ENCODE peak calls at places on chromosome 7, in ten cellular contexts. One of them, this sample, is unnamed.

GRCh38 chr7:81161459-81162075 is 242.7 kb upstream of the SEMA3C start:
- DNase-seq in suprapubic skin: no peak
- DNase-seq in tibial nerve: peak
- DNase-seq in HepG2: peak
- DNase-seq in body of pancreas: no peak
- DNase-seq in transverse colon: no peak
- DNase-seq in A549: peak
- DNase-seq in esophagus squamous epithelium: no peak
- DNase-seq in sigmoid colon: peak
- DNase-seq in endothelial cell of umbilical vein: no peak
- DNase-seq in this sample: no peak

GRCh38 chr7:106599343-106599698 is 61.6 kb downstream of the CCDC71L start:
- DNase-seq in HepG2: no peak
- DNase-seq in A549: no peak
- DNase-seq in esophagus squamous epithelium: no peak
- DNase-seq in suprapubic skin: no peak
- DNase-seq in endothelial cell of umbilical vein: no peak
- DNase-seq in transverse colon: peak
- DNase-seq in tibial nerve: no peak
- DNase-seq in sigmoid colon: no peak
- DNase-seq in body of pancreas: no peak
- DNase-seq in this sample: no peak

GRCh38 chr7:36391436-36392198 is 2.0 kb downstream of the ANLN start:
- DNase-seq in esophagus squamous epithelium: no peak
- DNase-seq in sigmoid colon: no peak
- DNase-seq in endothelial cell of umbilical vein: peak
- DNase-seq in suprapubic skin: no peak
- DNase-seq in tibial nerve: no peak
- DNase-seq in A549: no peak
- DNase-seq in transverse colon: no peak
- DNase-seq in HepG2: no peak
- DNase-seq in body of pancreas: no peak
- DNase-seq in this sample: peak

GRCh38 chr7:157543791-157544190 is 207.0 kb downstream of the DNAJB6 start:
- DNase-seq in body of pancreas: no peak
- DNase-seq in tibial nerve: no peak
- DNase-seq in HepG2: no peak
- DNase-seq in endothelial cell of umbilical vein: no peak
- DNase-seq in A549: no peak
- DNase-seq in suprapubic skin: peak
- DNase-seq in esophagus squamous epithelium: no peak
- DNase-seq in transverse colon: no peak
- DNase-seq in sigmoid colon: no peak
- DNase-seq in this sample: no peak

GRCh38 chr7:139642283-139642682 is 118.8 kb downstream of the CLEC2L start:
- DNase-seq in body of pancreas: no peak
- DNase-seq in sigmoid colon: no peak
- DNase-seq in A549: no peak
- DNase-seq in HepG2: no peak
- DNase-seq in suprapubic skin: no peak
- DNase-seq in transverse colon: no peak
- DNase-seq in esophagus squamous epithelium: no peak
- DNase-seq in endothelial cell of umbilical vein: no peak
- DNase-seq in tibial nerve: no peak
- DNase-seq in this sample: no peak

GRCh38 chr7:27784399-27785053 is 44.6 kb downstream of the TAX1BP1 start:
- DNase-seq in endothelial cell of umbilical vein: peak
- DNase-seq in HepG2: peak
- DNase-seq in transverse colon: no peak
- DNase-seq in A549: peak
- DNase-seq in tibial nerve: peak
- DNase-seq in suprapubic skin: no peak
- DNase-seq in body of pancreas: peak
- DNase-seq in esophagus squamous epithelium: no peak
- DNase-seq in sigmoid colon: no peak
- DNase-seq in this sample: no peak

GRCh38 chr7:129781856-129782256 is 170.3 kb downstream of the NRF1 start:
- DNase-seq in endothelial cell of umbilical vein: no peak
- DNase-seq in esophagus squamous epithelium: no peak
- DNase-seq in sigmoid colon: no peak
- DNase-seq in HepG2: no peak
- DNase-seq in A549: no peak
- DNase-seq in body of pancreas: no peak
- DNase-seq in suprapubic skin: peak
- DNase-seq in transverse colon: no peak
- DNase-seq in tibial nerve: no peak
- DNase-seq in this sample: no peak

GRCh38 chr7:45080265-45080957 is 8.4 kb downstream of the NACAD start:
- DNase-seq in sigmoid colon: no peak
- DNase-seq in A549: no peak
- DNase-seq in body of pancreas: no peak
- DNase-seq in transverse colon: no peak
- DNase-seq in HepG2: no peak
- DNase-seq in endothelial cell of umbilical vein: no peak
- DNase-seq in esophagus squamous epithelium: no peak
- DNase-seq in suprapubic skin: no peak
- DNase-seq in tibial nerve: no peak
- DNase-seq in this sample: no peak

GRCh38 chr7:151505433-151505832 is 14.3 kb downstream of the RHEB start:
- DNase-seq in HepG2: no peak
- DNase-seq in transverse colon: no peak
- DNase-seq in esophagus squamous epithelium: no peak
- DNase-seq in body of pancreas: no peak
- DNase-seq in suprapubic skin: no peak
- DNase-seq in sigmoid colon: no peak
- DNase-seq in tibial nerve: no peak
- DNase-seq in endothelial cell of umbilical vein: no peak
- DNase-seq in A549: no peak
- DNase-seq in this sample: no peak

GRCh38 chr7:151501676-151502075 is 18.0 kb downstream of the RHEB start:
- DNase-seq in tibial nerve: no peak
- DNase-seq in endothelial cell of umbilical vein: no peak
- DNase-seq in transverse colon: no peak
- DNase-seq in HepG2: no peak
- DNase-seq in sigmoid colon: no peak
- DNase-seq in esophagus squamous epithelium: no peak
- DNase-seq in suprapubic skin: no peak
- DNase-seq in A549: no peak
- DNase-seq in body of pancreas: no peak
- DNase-seq in this sample: no peak

GRCh38 chr7:151504715-151505326 is 14.9 kb downstream of the RHEB start:
- DNase-seq in endothelial cell of umbilical vein: no peak
- DNase-seq in sigmoid colon: no peak
- DNase-seq in A549: no peak
- DNase-seq in HepG2: no peak
- DNase-seq in esophagus squamous epithelium: no peak
- DNase-seq in body of pancreas: no peak
- DNase-seq in transverse colon: no peak
- DNase-seq in tibial nerve: no peak
- DNase-seq in suprapubic skin: no peak
- DNase-seq in this sample: no peak

GRCh38 chr7:151505836-151506468 is 13.7 kb downstream of the RHEB start:
- DNase-seq in sigmoid colon: no peak
- DNase-seq in HepG2: no peak
- DNase-seq in esophagus squamous epithelium: no peak
- DNase-seq in body of pancreas: no peak
- DNase-seq in A549: no peak
- DNase-seq in transverse colon: no peak
- DNase-seq in tibial nerve: no peak
- DNase-seq in endothelial cell of umbilical vein: no peak
- DNase-seq in suprapubic skin: no peak
- DNase-seq in this sample: no peak

DNA sequence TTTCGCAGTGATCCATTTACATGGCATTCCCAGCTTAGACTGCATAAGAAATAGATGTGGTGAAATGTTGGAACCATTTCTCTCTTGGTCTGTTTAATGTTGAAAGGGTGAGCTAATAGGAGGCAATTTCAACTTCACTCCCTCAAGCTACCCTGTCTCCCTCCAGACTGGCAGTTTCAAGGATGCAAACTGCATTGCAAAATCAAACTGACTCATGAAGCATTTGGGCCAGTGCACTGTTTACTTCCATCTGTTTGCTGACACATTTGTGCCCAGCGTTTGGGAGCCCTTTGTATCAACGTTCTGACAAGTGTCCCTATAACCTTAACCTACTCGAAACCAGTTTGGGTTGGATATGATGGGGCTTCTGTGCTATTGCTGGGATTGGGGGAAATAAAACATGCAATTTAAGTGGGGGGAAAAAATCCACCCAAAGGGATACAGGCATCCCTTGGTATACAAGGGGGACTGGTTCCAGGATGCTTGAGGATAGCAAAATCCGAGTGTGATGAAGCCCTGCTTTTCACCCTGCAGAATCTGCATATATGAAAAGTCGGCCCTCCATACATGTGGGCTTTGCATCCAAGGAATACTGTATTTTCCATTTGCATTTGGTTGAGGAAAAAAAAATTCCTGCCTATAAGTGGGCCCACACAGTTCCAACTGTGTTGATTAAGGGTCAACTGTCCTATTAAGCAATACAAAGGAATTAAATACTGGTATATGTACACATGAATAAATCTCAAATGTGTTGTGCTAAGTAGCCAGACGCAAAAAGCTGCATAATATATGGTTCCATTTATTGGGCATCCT is 15.6 kb downstream of the RHEB start:
- DNase-seq in A549: no peak
- DNase-seq in suprapubic skin: no peak
- DNase-seq in endothelial cell of umbilical vein: no peak
- DNase-seq in transverse colon: no peak
- DNase-seq in tibial nerve: peak
- DNase-seq in body of pancreas: peak
- DNase-seq in sigmoid colon: peak
- DNase-seq in esophagus squamous epithelium: no peak
- DNase-seq in HepG2: peak
- DNase-seq in this sample: no peak
- TF ChIP-seq POLR2A in A549: no peak
- TF ChIP-seq POLR2A in suprapubic skin: no peak
- TF ChIP-seq POLR2A in endothelial cell of umbilical vein: no peak
- TF ChIP-seq POLR2A in transverse colon: no peak
- TF ChIP-seq POLR2A in tibial nerve: no peak
- TF ChIP-seq POLR2A in body of pancreas: no peak
- TF ChIP-seq POLR2A in sigmoid colon: no peak
- TF ChIP-seq POLR2A in esophagus squamous epithelium: no peak
- TF ChIP-seq POLR2A in HepG2: no peak
- TF ChIP-seq POLR2A in this sample: no peak

GRCh38 chr7:153398370-153398769 is 638.8 kb downstream of the ACTR3B start:
- DNase-seq in body of pancreas: no peak
- DNase-seq in tibial nerve: no peak
- DNase-seq in transverse colon: no peak
- DNase-seq in suprapubic skin: no peak
- DNase-seq in endothelial cell of umbilical vein: no peak
- DNase-seq in HepG2: no peak
- DNase-seq in sigmoid colon: no peak
- DNase-seq in A549: no peak
- DNase-seq in esophagus squamous epithelium: no peak
- DNase-seq in this sample: no peak

GRCh38 chr7:153398789-153399553 is 639.4 kb downstream of the ACTR3B start:
- DNase-seq in suprapubic skin: no peak
- DNase-seq in body of pancreas: no peak
- DNase-seq in endothelial cell of umbilical vein: no peak
- DNase-seq in transverse colon: no peak
- DNase-seq in sigmoid colon: no peak
- DNase-seq in HepG2: no peak
- DNase-seq in esophagus squamous epithelium: no peak
- DNase-seq in A549: no peak
- DNase-seq in tibial nerve: no peak
- DNase-seq in this sample: no peak

GRCh38 chr7:153397459-153397858 is 637.9 kb downstream of the ACTR3B start:
- DNase-seq in body of pancreas: no peak
- DNase-seq in HepG2: no peak
- DNase-seq in endothelial cell of umbilical vein: no peak
- DNase-seq in transverse colon: no peak
- DNase-seq in A549: no peak
- DNase-seq in esophagus squamous epithelium: no peak
- DNase-seq in sigmoid colon: no peak
- DNase-seq in tibial nerve: no peak
- DNase-seq in suprapubic skin: no peak
- DNase-seq in this sample: no peak

GRCh38 chr7:153396475-153396874 is 636.9 kb downstream of the ACTR3B start:
- DNase-seq in transverse colon: no peak
- DNase-seq in suprapubic skin: no peak
- DNase-seq in HepG2: no peak
- DNase-seq in body of pancreas: no peak
- DNase-seq in esophagus squamous epithelium: no peak
- DNase-seq in A549: no peak
- DNase-seq in sigmoid colon: no peak
- DNase-seq in tibial nerve: no peak
- DNase-seq in endothelial cell of umbilical vein: no peak
- DNase-seq in this sample: no peak

DNA sequence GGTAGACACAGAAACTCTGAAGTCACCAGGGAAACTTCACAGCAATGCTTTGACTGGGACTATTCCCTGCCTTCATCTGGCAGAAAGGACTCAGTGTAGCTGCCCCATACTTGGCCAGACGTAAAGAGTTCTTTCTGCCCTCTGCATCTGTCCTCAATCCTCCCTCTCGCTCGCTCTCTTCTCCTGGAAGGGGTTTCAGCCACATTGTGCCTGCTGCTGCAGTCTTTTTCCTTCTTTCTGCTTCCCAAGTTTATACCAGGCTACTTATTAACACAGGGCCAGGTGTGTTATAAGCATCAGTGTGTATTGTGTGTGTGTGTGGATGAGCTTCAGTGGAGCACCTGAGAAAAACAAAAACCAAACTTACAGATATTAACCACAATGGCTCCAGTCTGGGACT is 638.4 kb downstream of the ACTR3B start:
- DNase-seq in tibial nerve: no peak
- DNase-seq in esophagus squamous epithelium: no peak
- DNase-seq in body of pancreas: no peak
- DNase-seq in A549: no peak
- DNase-seq in transverse colon: no peak
- DNase-seq in sigmoid colon: no peak
- DNase-seq in HepG2: no peak
- DNase-seq in endothelial cell of umbilical vein: no peak
- DNase-seq in suprapubic skin: no peak
- DNase-seq in this sample: no peak
- TF ChIP-seq POLR2A in tibial nerve: no peak
- TF ChIP-seq POLR2A in esophagus squamous epithelium: no peak
- TF ChIP-seq POLR2A in body of pancreas: no peak
- TF ChIP-seq POLR2A in A549: no peak
- TF ChIP-seq POLR2A in transverse colon: no peak
- TF ChIP-seq POLR2A in sigmoid colon: no peak
- TF ChIP-seq POLR2A in HepG2: no peak
- TF ChIP-seq POLR2A in endothelial cell of umbilical vein: no peak
- TF ChIP-seq POLR2A in suprapubic skin: no peak
- TF ChIP-seq POLR2A in this sample: no peak

DNA sequence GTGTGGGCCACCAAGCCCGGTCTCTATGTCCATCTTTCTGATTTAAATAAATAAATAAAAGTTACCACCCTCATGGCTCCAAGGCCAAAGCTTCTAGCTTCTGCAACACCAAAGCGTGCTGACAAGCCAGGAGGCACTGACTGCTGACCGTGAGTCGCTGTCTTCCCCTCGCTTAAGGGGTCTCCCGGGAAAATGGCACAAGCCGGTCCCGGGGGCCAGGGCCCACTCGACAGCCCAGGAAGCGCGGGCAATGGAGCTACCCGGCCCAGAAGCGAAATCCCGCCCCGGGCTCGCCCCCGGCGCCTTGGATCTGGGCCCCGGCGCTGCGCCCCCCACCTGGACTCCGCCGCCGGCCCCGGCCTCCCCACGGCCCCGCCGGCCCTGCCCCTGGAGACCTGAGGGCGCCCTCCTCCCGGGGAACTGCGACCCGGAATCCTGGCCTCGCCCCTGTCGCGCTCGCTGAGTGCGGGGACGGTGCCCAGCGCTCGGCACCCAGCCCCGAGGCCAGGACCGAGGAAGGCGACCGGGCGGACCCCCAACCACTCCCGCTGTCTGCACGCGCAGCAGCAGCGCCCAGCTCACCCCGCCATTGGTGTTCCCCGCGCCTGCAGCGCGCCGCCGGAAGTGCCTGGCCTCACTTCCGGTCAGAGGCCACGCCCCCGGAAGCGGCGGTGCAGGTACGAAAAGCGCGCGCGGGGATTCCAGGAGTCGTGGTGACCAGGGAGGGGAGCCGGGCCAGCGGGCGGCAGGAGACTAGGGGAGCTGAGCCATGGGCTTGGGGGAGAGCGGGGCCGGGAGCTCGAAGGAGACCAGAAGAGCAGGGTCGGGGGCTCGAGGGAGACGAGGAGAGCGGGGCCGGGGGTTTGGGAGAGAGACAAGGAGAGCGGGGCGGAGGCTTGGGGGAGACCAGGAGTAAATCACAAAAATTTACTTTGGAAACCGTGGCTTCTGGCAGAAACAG is at the start of the genes MRM2 and NUDT1:
- DNase-seq in A549: peak
- DNase-seq in transverse colon: peak
- DNase-seq in suprapubic skin: peak
- DNase-seq in HepG2: peak
- DNase-seq in sigmoid colon: peak
- DNase-seq in endothelial cell of umbilical vein: peak
- DNase-seq in esophagus squamous epithelium: no peak
- DNase-seq in tibial nerve: peak
- DNase-seq in body of pancreas: peak
- DNase-seq in this sample: peak
- TF ChIP-seq POLR2A in A549: peak
- TF ChIP-seq POLR2A in transverse colon: peak
- TF ChIP-seq POLR2A in suprapubic skin: no peak
- TF ChIP-seq POLR2A in HepG2: peak
- TF ChIP-seq POLR2A in sigmoid colon: peak
- TF ChIP-seq POLR2A in endothelial cell of umbilical vein: peak
- TF ChIP-seq POLR2A in esophagus squamous epithelium: no peak
- TF ChIP-seq POLR2A in tibial nerve: no peak
- TF ChIP-seq POLR2A in body of pancreas: no peak
- TF ChIP-seq POLR2A in this sample: peak

DNA sequence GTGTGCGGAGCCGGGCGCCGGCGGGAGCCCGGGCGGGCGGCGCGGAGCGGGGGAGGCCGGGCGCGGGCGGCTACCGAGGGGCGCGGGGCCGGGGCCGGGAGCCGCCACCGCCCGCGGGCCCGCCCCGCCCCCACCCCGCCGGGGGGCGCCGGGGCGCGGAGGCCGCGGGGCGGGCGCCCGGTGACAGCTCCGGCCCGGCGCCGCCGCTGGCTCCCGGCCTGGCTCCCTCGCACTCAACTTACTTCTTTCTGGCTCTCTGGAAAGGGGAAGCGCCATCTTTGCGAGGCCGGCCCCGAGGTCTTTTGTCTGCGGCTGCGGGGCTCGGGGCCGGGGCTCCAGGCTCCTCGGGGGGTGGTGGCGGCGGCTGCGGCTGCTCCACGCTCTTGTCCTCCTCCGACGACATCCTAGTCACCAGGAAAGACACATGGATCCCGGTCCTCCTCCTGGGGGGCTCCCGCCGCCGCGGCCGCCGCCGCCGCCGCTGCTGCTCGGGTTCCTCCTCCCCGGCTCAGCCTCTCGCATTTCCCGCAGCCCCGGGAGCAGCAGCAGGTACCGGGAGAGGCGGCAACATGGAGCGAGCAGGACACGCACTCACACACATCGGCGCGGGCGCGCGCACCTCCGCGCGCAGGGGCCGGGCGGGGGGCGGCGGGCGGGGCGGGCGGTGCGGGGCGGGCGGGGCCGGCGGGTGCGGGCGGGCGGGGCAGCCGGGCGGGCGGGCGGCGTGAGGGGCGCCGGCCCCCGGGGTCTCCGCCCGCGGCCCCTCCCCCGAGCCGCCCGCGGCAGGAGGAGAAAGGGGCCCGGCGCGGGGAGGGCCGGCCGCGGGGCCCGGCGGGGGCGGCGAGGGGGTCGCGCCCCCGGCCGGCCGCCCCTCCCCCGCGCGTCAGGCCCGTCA is at the start of gene KMT2C:
- DNase-seq in HepG2: no peak
- DNase-seq in suprapubic skin: peak
- DNase-seq in esophagus squamous epithelium: no peak
- DNase-seq in transverse colon: peak
- DNase-seq in sigmoid colon: peak
- DNase-seq in tibial nerve: peak
- DNase-seq in endothelial cell of umbilical vein: peak
- DNase-seq in body of pancreas: peak
- DNase-seq in A549: no peak
- DNase-seq in this sample: peak
- TF ChIP-seq POLR2A in HepG2: no peak
- TF ChIP-seq POLR2A in suprapubic skin: no peak
- TF ChIP-seq POLR2A in esophagus squamous epithelium: peak
- TF ChIP-seq POLR2A in transverse colon: peak
- TF ChIP-seq POLR2A in sigmoid colon: peak
- TF ChIP-seq POLR2A in tibial nerve: peak
- TF ChIP-seq POLR2A in endothelial cell of umbilical vein: no peak
- TF ChIP-seq POLR2A in body of pancreas: peak
- TF ChIP-seq POLR2A in A549: peak
- TF ChIP-seq POLR2A in this sample: peak

This sample was measured in GM12892.